ENCODE peak calls at places on chromosomes 16 and 17, in eight cellular contexts. W, K, M, H, U, X, O and Q are unnamed samples.

GRCh38 chr17:64262422-64263260 is at the start of gene TEX2:
- DNase-seq in W (peak), K (peak), M (peak), H (no peak), U (peak), X (peak), O (peak), Q (no peak)

GRCh38 chr17:65593870-65594584 is 32.6 kb upstream of the AXIN2 start:
- DNase-seq in W (no peak), K (no peak), M (no peak), H (no peak), U (no peak), X (no peak), O (no peak), Q (no peak)

GRCh38 chr16:10126686-10127085 is 55.5 kb downstream of the GRIN2A start:
- DNase-seq in W (no peak), K (no peak), M (no peak), H (no peak), U (no peak), X (no peak), O (no peak), Q (no peak)

GRCh38 chr16:11836653-11837244 is 14.6 kb downstream of the RSL1D1 start:
- DNase-seq in W (no peak), K (no peak), M (no peak), H (no peak), U (no peak), X (no peak), O (no peak), Q (no peak)

GRCh38 chr17:4631431-4631830 is 10.0 kb downstream of the ALOX15 start:
- DNase-seq in W (no peak), K (no peak), M (no peak), H (no peak), U (no peak), X (no peak), O (no peak), Q (no peak)

GRCh38 chr17:76683011-76683755 is 27.6 kb downstream of the MXRA7 start:
- DNase-seq in W (no peak), K (no peak), M (no peak), H (no peak), U (no peak), X (no peak), O (no peak), Q (no peak)

GRCh38 chr16:83727018-83727417 is 80.8 kb upstream of the HSBP1 start:
- DNase-seq in W (no peak), K (no peak), M (no peak), H (no peak), U (no peak), X (no peak), O (no peak), Q (no peak)

GRCh38 chr17:60102632-60103047 is 23.9 kb upstream of the HEATR6 start:
- DNase-seq in W (peak), K (no peak), M (no peak), H (no peak), U (no peak), X (no peak), O (peak), Q (no peak)

GRCh38 chr17:4221163-4221562 is 42.6 kb downstream of the ANKFY1 start:
- DNase-seq in W (no peak), K (no peak), M (no peak), H (no peak), U (no peak), X (no peak), O (no peak), Q (no peak)

GRCh38 chr17:48519427-48519826 is 11.4 kb downstream of the HOXB1 start:
- DNase-seq in W (no peak), K (no peak), M (no peak), H (no peak), U (no peak), X (no peak), O (no peak), Q (no peak)

GRCh38 chr16:31713945-31714898 is 159.4 kb upstream of the ZNF267 start:
- DNase-seq in W (no peak), K (no peak), M (no peak), H (no peak), U (no peak), X (peak), O (no peak), Q (peak)

GRCh38 chr17:80443916-80444708 is 29.1 kb downstream of the ENDOV start:
- DNase-seq in W (no peak), K (peak), M (peak), H (no peak), U (no peak), X (no peak), O (no peak), Q (no peak)

GRCh38 chr16:68090109-68090508 is 4.9 kb downstream of the NFATC3 start:
- DNase-seq in W (no peak), K (no peak), M (no peak), H (no peak), U (no peak), X (no peak), O (no peak), Q (no peak)